ENCODE peak calls at places on chromosomes 11 and 22, in four cellular contexts. E is transverse colon, I is psoas muscle, F is heart right ventricle. W is an unnamed sample. For H3K4me1 and H3K36me3, the result is how much of the 10 kb centered on the place peaks cover.

GRCh38 chr11:6321961-6322362 is 1.7 kb upstream of the CAVIN3 start:
- DNase-seq in E (no peak), I (no peak), F (no peak), W (no peak)

GRCh38 chr11:68311155-68312116 is 955 bp upstream of the LRP5 start:
- DNase-seq in E (no peak), I (no peak), F (no peak), W (no peak)

GRCh38 chr22:37775785-37776638 is 31.7 kb upstream of the GCAT start:
- DNase-seq in E (no peak), I (no peak), F (no peak), W (no peak)

GRCh38 chr11:84691830-84692229 is 935.3 kb downstream of the DLG2 start:
- DNase-seq in E (no peak), I (no peak), F (no peak), W (no peak)

GRCh38 chr11:40606800-40607199 is 852.7 kb downstream of the LRRC4C start:
- DNase-seq in E (no peak), I (no peak), F (no peak), W (no peak)

GRCh38 chr11:1298695-1299492 is 10.5 kb downstream of the TOLLIP start:
- DNase-seq in E (peak), I (peak), F (peak), W (peak)

GRCh38 chr22:30876925-30877553 is 91.5 kb downstream of the MORC2 start:
- DNase-seq in E (no peak), I (no peak), F (peak), W (peak)

GRCh38 chr11:47187723-47188122 is 1.5 kb upstream of the PACSIN3 start:
- DNase-seq in E (no peak), I (no peak), F (no peak), W (no peak)

GRCh38 chr11:34783816-34784317 is 132.3 kb downstream of the APIP start:
- DNase-seq in E (no peak), I (no peak), F (no peak), W (no peak)

DNA sequence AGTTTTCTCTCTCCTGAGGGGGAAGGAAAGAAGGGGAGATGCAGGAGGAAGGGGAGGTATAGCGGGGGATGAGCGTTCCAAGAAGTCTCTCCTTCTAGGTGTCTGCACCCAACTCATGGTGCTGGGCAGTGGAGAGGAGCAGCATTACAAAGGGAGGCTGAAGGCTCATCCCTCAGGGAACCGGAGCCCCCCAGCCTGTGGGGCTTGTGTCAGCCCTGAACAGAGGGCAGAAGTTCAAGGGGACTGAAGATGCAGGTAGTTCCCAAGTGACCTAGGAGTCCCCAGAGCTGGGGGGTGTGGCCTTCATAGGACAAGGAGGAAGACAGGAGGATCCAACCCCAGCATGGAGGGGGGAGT is 1.8 kb downstream of the C11orf68 start:
- DNase-seq in E (no peak), I (no peak), F (no peak), W (no peak)
- H3K4me1 ChIP-seq in E (under half), I (half or more), F (half or more), W (half or more)

DNA sequence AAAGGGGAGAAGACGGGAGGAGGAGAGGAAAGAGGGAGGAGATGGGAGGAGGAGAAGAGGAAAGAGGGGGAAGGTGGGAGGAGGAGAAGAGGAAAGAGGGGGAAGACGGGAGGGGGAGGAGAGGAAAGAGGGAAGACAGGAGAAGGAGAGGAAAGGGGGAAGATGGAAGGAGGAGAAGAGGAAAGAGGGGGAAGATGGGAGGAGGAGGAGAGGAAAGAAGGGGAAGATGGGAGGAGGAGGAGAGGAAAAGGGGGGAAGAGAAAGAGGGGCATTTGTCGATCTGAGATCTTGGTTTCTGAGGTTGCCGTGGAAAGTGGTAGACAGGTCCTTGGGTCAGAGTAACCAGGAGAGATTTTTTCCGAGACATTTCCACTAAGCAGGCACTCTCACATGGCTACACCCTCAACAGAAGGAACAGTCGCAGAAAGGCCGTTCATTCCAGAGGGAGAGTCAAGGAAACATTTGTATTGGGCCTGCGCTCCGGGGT is 39.7 kb upstream of the CARS1 start:
- DNase-seq in E (no peak), I (no peak), F (no peak), W (no peak)
- H3K36me3 ChIP-seq in E (under half), I (under half), F (under half), W (under half)

GRCh38 chr11:94769897-94770296 is 1.7 kb downstream of the AMOTL1 start:
- DNase-seq in E (no peak), I (peak), F (no peak), W (no peak)
- H3K27ac ChIP-seq in E (peak), I (peak), F (peak), W (peak)

DNA sequence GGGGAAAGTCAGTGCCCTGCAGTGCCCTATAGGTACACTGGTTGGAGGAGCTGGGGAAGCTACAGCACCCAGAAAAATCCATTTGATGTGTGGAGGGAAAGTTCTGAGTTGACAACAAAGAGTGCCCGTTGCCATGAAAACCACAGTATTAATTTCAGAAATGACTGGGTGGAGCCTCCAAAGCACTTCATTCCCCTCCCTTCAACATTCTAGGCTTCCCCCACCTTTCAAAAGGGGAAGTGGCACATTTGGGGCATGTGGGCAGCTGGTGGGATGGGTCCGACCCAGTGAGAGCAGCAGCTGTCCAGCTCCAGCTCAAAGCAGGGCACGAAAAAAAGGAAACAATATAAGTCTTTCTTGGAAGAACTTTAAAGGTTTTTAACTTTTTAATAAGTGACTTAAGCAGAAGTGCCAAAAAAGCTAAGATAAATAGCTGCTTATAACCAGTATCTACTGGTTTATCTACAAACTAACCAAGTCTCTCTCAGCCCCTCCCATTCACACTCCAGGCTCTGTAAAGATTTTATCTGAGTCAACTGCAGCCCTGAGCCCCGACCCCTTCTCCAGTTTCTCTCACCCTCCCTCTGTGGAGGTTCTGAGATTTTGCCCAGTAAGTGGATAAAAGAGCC is 9.0 kb upstream of the AHNAK start:
- DNase-seq in E (peak), I (peak), F (no peak), W (no peak)
- H3K4me1 ChIP-seq in E (half or more), I (half or more), F (half or more), W (half or more)